ENCODE peak calls at places on chromosomes 1 and 21, in six cellular contexts. One of them, this sample, is unnamed.

GRCh38 chr1:46642091-46642680 is 25.6 kb upstream of the MOB3C start:
- DNase-seq in right lobe of liver: no peak
- DNase-seq in foreskin fibroblast: no peak
- DNase-seq in keratinocyte: no peak
- DNase-seq in fibroblast of pulmonary artery: no peak
- DNase-seq in thoracic aorta: no peak
- DNase-seq in this sample: no peak

GRCh38 chr1:6035265-6035664 is 10.4 kb upstream of the KCNAB2 start:
- DNase-seq in right lobe of liver: no peak
- DNase-seq in thoracic aorta: no peak
- DNase-seq in fibroblast of pulmonary artery: no peak
- DNase-seq in keratinocyte: no peak
- DNase-seq in foreskin fibroblast: no peak
- DNase-seq in this sample: no peak

GRCh38 chr1:8217011-8217711 is 100.8 kb upstream of the SLC45A1 start:
- DNase-seq in thoracic aorta: no peak
- DNase-seq in foreskin fibroblast: peak
- DNase-seq in keratinocyte: no peak
- DNase-seq in fibroblast of pulmonary artery: no peak
- DNase-seq in right lobe of liver: no peak
- DNase-seq in this sample: no peak

GRCh38 chr21:31855180-31855579 is 17.6 kb upstream of the HUNK start:
- DNase-seq in fibroblast of pulmonary artery: no peak
- DNase-seq in right lobe of liver: no peak
- DNase-seq in foreskin fibroblast: no peak
- DNase-seq in keratinocyte: no peak
- DNase-seq in thoracic aorta: no peak
- DNase-seq in this sample: no peak

GRCh38 chr21:18954415-18954972 is 550.9 kb upstream of the TMPRSS15 start:
- DNase-seq in thoracic aorta: no peak
- DNase-seq in fibroblast of pulmonary artery: no peak
- DNase-seq in keratinocyte: no peak
- DNase-seq in foreskin fibroblast: no peak
- DNase-seq in right lobe of liver: no peak
- DNase-seq in this sample: no peak

GRCh38 chr1:171841931-171842723 is 829 bp downstream of the DNM3 start:
- DNase-seq in foreskin fibroblast: peak
- DNase-seq in thoracic aorta: no peak
- DNase-seq in right lobe of liver: peak
- DNase-seq in fibroblast of pulmonary artery: no peak
- DNase-seq in keratinocyte: no peak
- DNase-seq in this sample: no peak

GRCh38 chr1:86648255-86648654 is 56.1 kb upstream of the SH3GLB1 start:
- DNase-seq in keratinocyte: no peak
- DNase-seq in right lobe of liver: no peak
- DNase-seq in fibroblast of pulmonary artery: peak
- DNase-seq in foreskin fibroblast: peak
- DNase-seq in thoracic aorta: no peak
- DNase-seq in this sample: no peak

GRCh38 chr1:9476790-9477463 is 62.3 kb upstream of the SLC25A33 start:
- DNase-seq in thoracic aorta: no peak
- DNase-seq in keratinocyte: peak
- DNase-seq in fibroblast of pulmonary artery: no peak
- DNase-seq in right lobe of liver: no peak
- DNase-seq in foreskin fibroblast: peak
- DNase-seq in this sample: no peak

GRCh38 chr1:161258439-161259386 is at the start of gene PCP4L1:
- DNase-seq in thoracic aorta: no peak
- DNase-seq in keratinocyte: no peak
- DNase-seq in foreskin fibroblast: peak
- DNase-seq in fibroblast of pulmonary artery: peak
- DNase-seq in right lobe of liver: peak
- DNase-seq in this sample: no peak

GRCh38 chr1:218679988-218680743 is 335.0 kb downstream of the TGFB2 start:
- DNase-seq in right lobe of liver: no peak
- DNase-seq in fibroblast of pulmonary artery: no peak
- DNase-seq in thoracic aorta: no peak
- DNase-seq in foreskin fibroblast: peak
- DNase-seq in keratinocyte: peak
- DNase-seq in this sample: no peak

GRCh38 chr1:19866758-19867157 is 15.4 kb upstream of the OTUD3 start:
- DNase-seq in thoracic aorta: no peak
- DNase-seq in fibroblast of pulmonary artery: no peak
- DNase-seq in keratinocyte: no peak
- DNase-seq in foreskin fibroblast: peak
- DNase-seq in right lobe of liver: no peak
- DNase-seq in this sample: no peak

DNA sequence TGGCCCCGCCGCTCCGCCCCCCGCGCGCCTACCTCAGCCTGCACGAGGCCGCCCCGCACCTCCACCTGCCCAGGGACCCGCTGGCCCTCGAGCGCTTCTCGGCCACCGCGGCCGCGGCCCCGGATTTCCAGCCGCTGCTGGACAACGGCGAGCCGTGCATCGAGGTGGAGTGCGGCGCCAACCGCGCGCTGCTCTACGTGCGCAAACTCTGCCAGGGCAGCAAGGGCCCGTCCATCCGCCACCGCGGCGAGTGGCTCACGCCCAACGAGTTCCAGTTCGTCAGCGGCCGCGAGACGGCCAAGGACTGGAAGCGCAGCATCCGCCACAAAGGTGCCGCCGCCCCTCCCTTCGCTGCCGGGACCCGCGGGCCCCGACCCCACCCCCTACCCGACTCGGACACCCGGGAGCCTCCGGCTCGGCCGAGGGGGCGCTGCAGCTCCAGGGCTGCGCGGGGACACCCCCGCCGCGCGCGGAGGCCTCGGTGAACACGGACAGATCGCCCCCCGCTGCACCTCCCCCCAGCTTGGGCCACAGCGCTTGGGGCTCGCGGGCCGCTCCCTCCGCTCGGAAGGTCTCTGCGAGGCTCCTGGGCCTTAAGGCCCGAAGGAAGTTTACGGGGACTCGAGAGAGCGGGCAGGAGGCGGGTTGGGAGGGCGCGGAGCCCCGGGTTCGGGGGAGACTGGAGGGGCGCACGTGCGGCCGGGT is 1.0 kb downstream of the SAMD11 start:
- DNase-seq in foreskin fibroblast: peak
- DNase-seq in fibroblast of pulmonary artery: peak
- DNase-seq in thoracic aorta: no peak
- DNase-seq in right lobe of liver: no peak
- DNase-seq in keratinocyte: no peak
- DNase-seq in this sample: no peak
- TF ChIP-seq CTCF in foreskin fibroblast: no peak
- TF ChIP-seq CTCF in fibroblast of pulmonary artery: no peak
- TF ChIP-seq CTCF in thoracic aorta: no peak
- TF ChIP-seq CTCF in right lobe of liver: no peak
- TF ChIP-seq CTCF in keratinocyte: no peak
- TF ChIP-seq CTCF in this sample: peak

DNA sequence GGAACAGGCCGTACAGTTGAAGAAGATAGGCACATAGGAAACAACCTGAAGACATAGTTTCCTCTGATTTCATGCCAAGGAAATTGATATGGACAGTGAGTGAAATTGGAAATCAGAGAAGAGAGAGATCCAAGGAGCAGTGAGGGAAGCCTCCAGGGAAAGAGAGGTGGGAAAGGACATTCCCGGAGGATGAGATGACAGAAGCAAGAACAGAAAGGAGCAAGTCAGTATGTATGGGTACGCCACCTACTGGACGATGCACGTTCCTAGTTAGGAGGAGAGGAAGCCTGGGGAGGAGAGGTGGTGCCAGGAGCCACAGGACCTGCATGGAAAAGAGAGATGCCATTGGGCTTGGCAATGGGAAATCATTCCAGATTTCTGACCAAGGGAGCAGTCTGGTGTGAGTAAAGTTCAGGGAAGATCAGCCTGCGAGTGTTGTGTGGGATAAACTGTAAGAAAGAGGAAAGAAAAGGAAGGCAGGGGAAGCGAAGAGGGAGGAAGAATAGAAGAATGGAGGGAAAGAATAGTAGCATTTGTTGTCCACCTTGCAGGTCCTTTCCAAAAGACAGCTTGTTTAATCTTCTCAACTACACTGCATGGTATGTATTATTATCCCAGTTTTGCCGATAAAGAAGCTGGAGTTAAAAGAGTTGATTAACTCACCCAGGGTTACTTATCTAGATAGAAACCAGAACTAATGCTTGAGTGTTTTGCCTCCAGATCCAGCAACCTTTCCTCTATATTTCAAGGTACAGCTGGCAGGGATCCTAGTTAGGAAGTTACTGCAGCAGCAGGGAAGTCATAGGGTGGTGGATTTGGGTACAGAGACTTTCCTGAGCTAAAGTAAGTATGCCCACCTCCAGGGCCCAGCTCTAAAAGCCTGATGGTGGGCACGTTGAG is 27.4 kb downstream of the C1orf116 start:
- DNase-seq in keratinocyte: no peak
- DNase-seq in right lobe of liver: no peak
- DNase-seq in foreskin fibroblast: peak
- DNase-seq in fibroblast of pulmonary artery: peak
- DNase-seq in thoracic aorta: no peak
- DNase-seq in this sample: no peak
- TF ChIP-seq CTCF in keratinocyte: peak
- TF ChIP-seq CTCF in right lobe of liver: peak
- TF ChIP-seq CTCF in foreskin fibroblast: peak
- TF ChIP-seq CTCF in fibroblast of pulmonary artery: peak
- TF ChIP-seq CTCF in thoracic aorta: peak
- TF ChIP-seq CTCF in this sample: peak

DNA sequence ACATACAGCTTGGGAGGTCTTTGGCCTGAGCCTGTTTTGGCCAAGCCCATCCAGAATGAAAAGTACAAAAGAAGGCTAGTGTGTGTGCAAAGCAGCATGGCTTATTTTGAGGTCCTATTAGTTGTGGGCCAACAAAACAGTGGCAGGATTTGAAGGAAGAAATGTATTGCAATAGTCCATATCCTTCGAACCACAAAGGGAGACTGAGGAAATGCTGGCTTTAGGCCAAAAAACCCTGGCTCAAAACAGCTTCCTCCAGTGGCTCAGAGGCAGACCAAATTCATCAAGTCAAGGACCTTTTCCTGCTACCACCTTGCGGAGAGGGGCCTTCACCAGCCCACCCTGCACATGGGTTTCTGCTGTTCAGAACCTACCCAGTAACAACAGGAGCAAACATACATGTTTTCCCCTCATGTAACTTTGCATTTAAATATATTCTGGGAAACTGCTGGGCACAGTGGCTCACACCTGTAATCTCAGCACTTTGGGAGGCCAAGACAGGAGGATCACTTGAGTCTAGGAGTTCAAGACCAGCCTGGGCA is 43.3 kb downstream of the VPS26C start:
- DNase-seq in right lobe of liver: no peak
- DNase-seq in foreskin fibroblast: no peak
- DNase-seq in keratinocyte: no peak
- DNase-seq in fibroblast of pulmonary artery: no peak
- DNase-seq in thoracic aorta: no peak
- DNase-seq in this sample: no peak
- TF ChIP-seq CTCF in right lobe of liver: no peak
- TF ChIP-seq CTCF in foreskin fibroblast: no peak
- TF ChIP-seq CTCF in keratinocyte: no peak
- TF ChIP-seq CTCF in fibroblast of pulmonary artery: no peak
- TF ChIP-seq CTCF in thoracic aorta: no peak
- TF ChIP-seq CTCF in this sample: no peak

DNA sequence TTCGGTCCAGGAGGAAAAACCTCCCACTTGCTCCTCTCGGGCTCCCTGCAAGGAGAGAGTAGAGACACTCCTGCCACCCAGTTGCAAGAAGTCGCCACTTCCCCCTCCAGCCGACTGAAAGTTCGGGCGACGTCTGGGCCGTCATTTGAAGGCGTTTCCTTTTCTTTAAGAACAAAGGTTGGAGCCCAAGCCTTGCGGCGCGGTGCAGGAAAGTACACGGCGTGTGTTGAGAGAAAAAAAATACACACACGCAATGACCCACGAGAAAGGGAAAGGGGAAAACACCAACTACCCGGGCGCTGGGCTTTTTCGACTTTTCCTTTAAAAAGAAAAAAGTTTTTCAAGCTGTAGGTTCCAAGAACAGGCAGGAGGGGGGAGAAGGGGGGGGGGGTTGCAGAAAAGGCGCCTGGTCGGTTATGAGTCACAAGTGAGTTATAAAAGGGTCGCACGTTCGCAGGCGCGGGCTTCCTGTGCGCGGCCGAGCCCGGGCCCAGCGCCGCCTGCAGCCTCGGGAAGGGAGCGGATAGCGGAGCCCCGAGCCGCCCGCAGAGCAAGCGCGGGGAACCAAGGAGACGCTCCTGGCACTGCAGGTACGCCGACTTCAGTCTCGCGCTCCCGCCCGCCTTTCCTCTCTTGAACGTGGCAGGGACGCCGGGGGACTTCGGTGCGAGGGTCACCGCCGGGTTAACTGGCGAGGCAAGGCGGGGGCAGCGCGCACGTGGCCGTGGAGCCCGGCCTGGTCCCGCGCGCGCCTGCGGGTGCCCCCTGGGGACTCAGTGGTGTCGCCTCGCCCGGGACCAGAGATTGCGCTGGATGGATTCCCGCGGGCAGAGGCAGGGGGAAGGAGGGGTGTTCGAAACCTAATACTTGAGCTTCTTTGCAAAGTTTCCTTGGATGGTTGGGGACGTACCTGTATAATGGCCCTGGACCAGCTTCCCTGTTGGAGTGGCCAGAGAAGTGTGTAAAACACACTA is 45.3 kb downstream of the MRPL39 start:
- DNase-seq in fibroblast of pulmonary artery: peak
- DNase-seq in thoracic aorta: no peak
- DNase-seq in keratinocyte: no peak
- DNase-seq in right lobe of liver: peak
- DNase-seq in foreskin fibroblast: peak
- DNase-seq in this sample: no peak
- TF ChIP-seq CTCF in fibroblast of pulmonary artery: peak
- TF ChIP-seq CTCF in thoracic aorta: peak
- TF ChIP-seq CTCF in keratinocyte: peak
- TF ChIP-seq CTCF in right lobe of liver: no peak
- TF ChIP-seq CTCF in foreskin fibroblast: peak
- TF ChIP-seq CTCF in this sample: peak

DNA sequence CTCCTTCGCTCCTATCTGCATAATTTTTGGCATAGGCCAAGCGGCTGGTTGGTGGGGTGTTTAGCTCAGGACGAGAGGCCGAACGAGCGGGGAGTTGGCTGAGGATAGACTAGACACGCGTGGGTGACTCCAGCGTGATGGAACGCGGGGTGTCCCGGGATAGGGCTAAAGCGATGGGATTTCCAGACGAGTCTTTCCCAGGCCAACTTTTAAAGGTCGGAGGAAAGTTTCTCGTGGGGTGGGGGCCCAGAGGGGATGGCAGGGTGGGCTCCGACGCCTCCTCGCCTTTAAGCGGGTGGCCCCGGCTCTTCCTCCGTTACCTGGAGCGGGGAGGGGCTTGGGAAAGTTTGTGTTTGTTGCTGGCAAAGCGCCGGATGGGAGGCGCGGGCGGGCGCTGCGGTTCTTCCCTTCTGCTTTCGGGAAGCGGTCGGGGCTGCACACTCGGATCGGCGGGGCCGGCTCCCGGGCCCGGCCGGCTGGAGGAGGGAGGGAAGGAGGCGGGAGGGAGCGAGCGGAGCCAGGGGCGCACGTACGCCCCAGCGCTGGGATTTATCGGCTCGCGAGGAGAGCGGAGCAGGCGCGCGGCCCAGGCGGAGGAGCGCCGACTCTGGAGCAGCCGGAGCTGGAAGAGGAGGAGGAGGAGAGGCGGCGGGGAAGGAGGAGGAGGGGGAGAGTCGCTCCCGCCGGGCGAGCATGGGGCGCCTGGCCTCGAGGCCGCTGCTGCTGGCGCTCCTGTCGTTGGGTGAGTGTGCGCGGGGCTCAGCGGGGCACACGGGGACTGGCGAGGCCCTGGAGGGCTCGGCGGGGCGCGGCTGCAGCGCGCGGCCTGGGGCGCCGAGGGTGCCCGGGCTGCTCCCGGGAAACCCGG is at the start of gene PTGFRN:
- DNase-seq in thoracic aorta: peak
- DNase-seq in fibroblast of pulmonary artery: peak
- DNase-seq in foreskin fibroblast: peak
- DNase-seq in keratinocyte: no peak
- DNase-seq in right lobe of liver: peak
- DNase-seq in this sample: no peak
- TF ChIP-seq CTCF in thoracic aorta: no peak
- TF ChIP-seq CTCF in fibroblast of pulmonary artery: no peak
- TF ChIP-seq CTCF in foreskin fibroblast: no peak
- TF ChIP-seq CTCF in keratinocyte: no peak
- TF ChIP-seq CTCF in right lobe of liver: no peak
- TF ChIP-seq CTCF in this sample: no peak